ENCODE peak calls at places on chromosomes 5 and 9, in ten cellular contexts. V is sciatic nerve; U is NCI-H1092 treated with DMSO at 0.1 percent for 48 hours; Y is stomach; F is activated CD4-positive, alpha-beta T cell treated with anti-CD3 and anti-CD28 coated beads for 48 hours; X is GM04504; Z is retinal pigment epithelial cell; J is astrocyte of the hippocampus; K is NCI-H69; T is T-helper 9 cell. E is an unnamed sample.

GRCh38 chr5:60843693-60844428 is at the start of gene ELOVL7:
- DNase-seq in Y (peak), V (peak), Z (peak), F (peak), X (no peak), K (peak), U (peak), T (no peak), J (peak), E (no peak)

GRCh38 chr5:72885824-72886223 is 69.4 kb downstream of the TNPO1 start:
- DNase-seq in V (no peak), Z (no peak), K (no peak), F (no peak), J (no peak), T (no peak), X (no peak), U (no peak), Y (no peak), E (no peak)

GRCh38 chr5:98349251-98349989 is 424.0 kb upstream of the RGMB start:
- DNase-seq in F (no peak), T (no peak), J (peak), Y (no peak), X (peak), U (no peak), K (peak), Z (no peak), V (no peak), E (no peak)

GRCh38 chr5:87400305-87400899 is 12.3 kb downstream of the CCNH start:
- DNase-seq in V (no peak), U (peak), F (no peak), J (peak), Y (no peak), X (no peak), T (no peak), K (peak), Z (no peak), E (no peak)

GRCh38 chr5:318341-318897 is 3.1 kb upstream of the AHRR start:
- DNase-seq in F (no peak), T (no peak), J (peak), Y (no peak), X (peak), K (peak), V (no peak), Z (no peak), U (no peak), E (no peak)

GRCh38 chr5:96093890-96094381 is 132.3 kb upstream of the ELL2 start:
- DNase-seq in J (peak), F (no peak), U (no peak), Z (no peak), Y (no peak), X (no peak), V (no peak), K (peak), T (no peak), E (no peak)

GRCh38 chr5:180084638-180085561 is 13.3 kb upstream of the RNF130 start:
- DNase-seq in Y (peak), J (no peak), Z (no peak), U (peak), K (peak), T (no peak), V (no peak), X (no peak), F (no peak), E (no peak)

GRCh38 chr5:176823869-176824412 is 13.6 kb downstream of the UNC5A start:
- DNase-seq in T (no peak), Y (no peak), F (no peak), V (no peak), Z (no peak), K (no peak), U (no peak), X (no peak), J (no peak), E (no peak)

GRCh38 chr9:34072410-34072809 is 23.7 kb upstream of the UBAP2 start:
- DNase-seq in Y (peak), T (no peak), K (peak), F (no peak), X (no peak), Z (no peak), V (no peak), J (no peak), U (no peak), E (no peak)

GRCh38 chr5:139014726-139015125 is 139.6 kb upstream of the LRRTM2 start:
- DNase-seq in U (no peak), K (no peak), F (no peak), J (peak), V (no peak), X (peak), Z (peak), Y (no peak), T (no peak), E (no peak)

GRCh38 chr9:20640331-20641187 is 18.3 kb upstream of the MLLT3 start:
- DNase-seq in Y (peak), V (peak), K (peak), X (no peak), F (peak), Z (no peak), T (peak), U (peak), J (peak), E (peak)

GRCh38 chr9:131616983-131617604 is 71.8 kb downstream of the PRRT1B start:
- DNase-seq in J (no peak), U (no peak), X (no peak), Z (no peak), F (no peak), Y (no peak), V (no peak), K (no peak), T (no peak), E (no peak)

GRCh38 chr5:53095931-53096525 is 13.5 kb downstream of the MOCS2 start:
- DNase-seq in K (peak), Y (peak), X (no peak), T (peak), F (peak), V (peak), U (peak), Z (no peak), J (peak), E (peak)

GRCh38 chr5:77015938-77016569 is 14.2 kb upstream of the AGGF1 start:
- DNase-seq in V (no peak), X (peak), J (peak), K (peak), Y (no peak), Z (peak), F (no peak), T (no peak), U (no peak), E (no peak)

GRCh38 chr9:5442400-5443011 is 4.8 kb upstream of the PLGRKT start:
- DNase-seq in Y (peak), J (peak), Z (no peak), F (peak), V (no peak), U (peak), X (no peak), T (no peak), K (peak), E (no peak)

GRCh38 chr5:172007795-172008465 is 1.5 kb upstream of the FBXW11 start:
- DNase-seq in T (no peak), Y (no peak), U (no peak), X (no peak), J (peak), V (no peak), Z (no peak), F (no peak), K (no peak), E (no peak)

GRCh38 chr9:134863941-134864820 is 16.4 kb upstream of the FCN2 start:
- DNase-seq in X (no peak), T (no peak), K (no peak), U (no peak), Z (no peak), J (peak), V (peak), Y (no peak), F (no peak), E (no peak)

GRCh38 chr5:142652563-142652962 is 33.3 kb downstream of the FGF1 start:
- DNase-seq in X (no peak), Z (no peak), J (no peak), Y (no peak), V (no peak), K (no peak), F (no peak), T (no peak), U (no peak), E (no peak)

GRCh38 chr9:88651682-88652633 is 117.0 kb downstream of the NXNL2 start:
- DNase-seq in X (peak), T (no peak), V (peak), F (no peak), K (no peak), U (no peak), J (peak), Z (no peak), Y (peak), E (no peak)

GRCh38 chr5:150345716-150346115 is 11.8 kb upstream of the TCOF1 start:
- DNase-seq in Z (no peak), F (no peak), K (peak), V (no peak), Y (no peak), U (no peak), X (no peak), T (no peak), J (peak), E (no peak)

GRCh38 chr9:119020284-119020683 is 349.0 kb downstream of the BRINP1 start:
- DNase-seq in U (no peak), Z (no peak), J (no peak), F (no peak), T (no peak), Y (no peak), K (no peak), X (no peak), V (no peak), E (no peak)

GRCh38 chr9:32705059-32705458 is 69.6 kb upstream of the TAF1L start:
- DNase-seq in V (no peak), X (no peak), Z (no peak), K (no peak), T (no peak), Y (no peak), F (no peak), U (no peak), J (peak), E (no peak)

GRCh38 chr9:127854169-127854833 is at the start of gene ENG:
- DNase-seq in J (peak), X (peak), T (no peak), V (peak), K (peak), F (peak), Y (peak), Z (no peak), U (no peak), E (no peak)

GRCh38 chr5:55713871-55714270 is 1.7 kb upstream of the SLC38A9 start:
- DNase-seq in Z (no peak), J (no peak), V (no peak), K (no peak), T (no peak), U (no peak), X (no peak), Y (no peak), F (no peak), E (no peak)

GRCh38 chr9:121360975-121361374 is 9.1 kb downstream of the STOM start:
- DNase-seq in K (no peak), T (no peak), J (peak), Y (no peak), X (peak), V (no peak), Z (peak), F (no peak), U (no peak), E (no peak)

GRCh38 chr9:6356904-6357303 is 28.7 kb downstream of the TPD52L3 start:
- DNase-seq in U (no peak), J (no peak), T (no peak), X (no peak), Y (no peak), Z (no peak), F (no peak), V (no peak), K (no peak), E (no peak)

GRCh38 chr9:129322022-129322621 is 144.1 kb upstream of the IER5L start:
- DNase-seq in J (no peak), X (no peak), K (no peak), Z (no peak), T (no peak), F (no peak), U (no peak), V (peak), Y (no peak), E (no peak)

GRCh38 chr9:98822661-98823060 is 15.2 kb downstream of the GALNT12 start:
- DNase-seq in J (no peak), Y (no peak), V (no peak), K (no peak), X (no peak), U (no peak), Z (no peak), F (no peak), T (no peak), E (no peak)

GRCh38 chr5:151470440-151470839 is 23.0 kb downstream of the SLC36A1 start:
- DNase-seq in F (no peak), X (peak), V (no peak), Z (no peak), T (no peak), J (no peak), U (peak), K (no peak), Y (no peak), E (no peak)

GRCh38 chr5:53167836-53168235 is 58.3 kb upstream of the MOCS2 start:
- DNase-seq in Y (peak), X (no peak), Z (no peak), U (no peak), T (no peak), V (no peak), F (no peak), K (no peak), J (peak), E (no peak)

GRCh38 chr5:168810641-168811040 is 231.5 kb upstream of the PANK3 start:
- DNase-seq in X (no peak), T (no peak), F (no peak), V (no peak), Z (no peak), U (no peak), Y (no peak), K (no peak), J (no peak), E (no peak)

GRCh38 chr5:172102913-172103629 is 85.0 kb downstream of the STK10 start:
- DNase-seq in F (peak), J (peak), V (no peak), X (peak), T (no peak), U (no peak), K (no peak), Y (peak), Z (peak), E (no peak)

GRCh38 chr9:35726876-35727438 is 5.0 kb downstream of the TLN1 start:
- DNase-seq in Z (peak), U (no peak), Y (no peak), F (peak), X (no peak), V (no peak), K (no peak), T (no peak), J (peak), E (no peak)

GRCh38 chr5:90201923-90202322 is 207.6 kb downstream of the CETN3 start:
- DNase-seq in K (peak), Z (peak), T (no peak), U (peak), J (peak), Y (no peak), F (no peak), V (no peak), X (no peak), E (no peak)